ENCODE peak calls at places on chromosome 1, in four cellular contexts. T, V, A and G are unnamed samples.
A peak's percentile ranks its signal among the peaks of the same experiment; 100 is the strongest.

GRCh38 chr1:22709891-22710687 is 550 bp upstream of the EPHB2 start:
- DNase-seq in T (peak; percentile 84), A (peak; percentile 79), V (peak; percentile 55), G (peak; percentile 61)

GRCh38 chr1:186440584-186440983 is 20.3 kb downstream of the PDC start:
- DNase-seq in V (no peak), A (no peak), T (no peak), G (peak; percentile 20)

GRCh38 chr1:61864501-61864900 is 122.2 kb downstream of the PATJ start:
- DNase-seq in V (no peak), T (no peak), A (no peak), G (no peak)

GRCh38 chr1:114164840-114165543 is 11.3 kb upstream of the SYT6 start:
- DNase-seq in V (no peak), A (no peak), T (no peak), G (no peak)

GRCh38 chr1:182061597-182061996 is at the start of gene ZNF648:
- DNase-seq in A (no peak), T (no peak), V (peak; percentile 57), G (peak; percentile 37)

GRCh38 chr1:236530286-236530685 is 6.5 kb downstream of the LGALS8 start:
- DNase-seq in A (no peak), V (no peak), T (no peak), G (no peak)

GRCh38 chr1:37945743-37946702 is 830 bp downstream of the INPP5B start:
- DNase-seq in A (no peak), V (peak; percentile 33), T (peak; percentile 45), G (peak; percentile 57)

GRCh38 chr1:31560394-31560793 is 15.9 kb upstream of the TINAGL1 start:
- DNase-seq in T (no peak), A (no peak), V (no peak), G (no peak)

GRCh38 chr1:228236744-228237143 is 28.9 kb downstream of the OBSCN start:
- DNase-seq in T (peak; percentile 89), V (peak; percentile 71), A (peak; percentile 87), G (peak; percentile 82)

GRCh38 chr1:209516771-209517471 is 66.6 kb upstream of the CAMK1G start:
- DNase-seq in A (peak; percentile 55), T (no peak), V (no peak), G (no peak)

GRCh38 chr1:215992620-215993019 is 425.5 kb downstream of the KCTD3 start:
- DNase-seq in A (no peak), V (no peak), T (peak; percentile 45), G (peak; percentile 66)

GRCh38 chr1:51189421-51190073 is 46.5 kb upstream of the RNF11 start:
- DNase-seq in T (peak; percentile 78), V (no peak), A (no peak), G (peak; percentile 58)

GRCh38 chr1:13628218-13628617 is 44.6 kb downstream of the PDPN start:
- DNase-seq in V (no peak), T (no peak), A (no peak), G (no peak)

GRCh38 chr1:30041741-30042437 is 681.5 kb downstream of the MATN1 start:
- DNase-seq in A (peak; percentile 31), V (no peak), T (no peak), G (no peak)

GRCh38 chr1:211511030-211511429 is 19.1 kb upstream of the RD3 start:
- DNase-seq in T (no peak), V (no peak), A (no peak), G (no peak)

GRCh38 chr1:197917813-197918646 is 858 bp downstream of the LHX9 start:
- DNase-seq in T (no peak), V (no peak), A (peak; percentile 65), G (no peak)

GRCh38 chr1:240282061-240282830 is 190.6 kb downstream of the FMN2 start:
- DNase-seq in A (no peak), V (no peak), T (no peak), G (no peak)

GRCh38 chr1:66354311-66354922 is 179.5 kb upstream of the SGIP1 start:
- DNase-seq in V (no peak), A (no peak), T (peak; percentile 50), G (peak; percentile 96)
- H3K4ac ChIP-seq in V (no peak overlapping the region), A (no peak overlapping the region), T (no peak overlapping the region), G (peak overlapping the region; percentile 96)

GRCh38 chr1:246876423-246876822 is 55.3 kb downstream of the AHCTF1 start:
- DNase-seq in T (no peak), V (no peak), A (no peak), G (no peak)

DNA sequence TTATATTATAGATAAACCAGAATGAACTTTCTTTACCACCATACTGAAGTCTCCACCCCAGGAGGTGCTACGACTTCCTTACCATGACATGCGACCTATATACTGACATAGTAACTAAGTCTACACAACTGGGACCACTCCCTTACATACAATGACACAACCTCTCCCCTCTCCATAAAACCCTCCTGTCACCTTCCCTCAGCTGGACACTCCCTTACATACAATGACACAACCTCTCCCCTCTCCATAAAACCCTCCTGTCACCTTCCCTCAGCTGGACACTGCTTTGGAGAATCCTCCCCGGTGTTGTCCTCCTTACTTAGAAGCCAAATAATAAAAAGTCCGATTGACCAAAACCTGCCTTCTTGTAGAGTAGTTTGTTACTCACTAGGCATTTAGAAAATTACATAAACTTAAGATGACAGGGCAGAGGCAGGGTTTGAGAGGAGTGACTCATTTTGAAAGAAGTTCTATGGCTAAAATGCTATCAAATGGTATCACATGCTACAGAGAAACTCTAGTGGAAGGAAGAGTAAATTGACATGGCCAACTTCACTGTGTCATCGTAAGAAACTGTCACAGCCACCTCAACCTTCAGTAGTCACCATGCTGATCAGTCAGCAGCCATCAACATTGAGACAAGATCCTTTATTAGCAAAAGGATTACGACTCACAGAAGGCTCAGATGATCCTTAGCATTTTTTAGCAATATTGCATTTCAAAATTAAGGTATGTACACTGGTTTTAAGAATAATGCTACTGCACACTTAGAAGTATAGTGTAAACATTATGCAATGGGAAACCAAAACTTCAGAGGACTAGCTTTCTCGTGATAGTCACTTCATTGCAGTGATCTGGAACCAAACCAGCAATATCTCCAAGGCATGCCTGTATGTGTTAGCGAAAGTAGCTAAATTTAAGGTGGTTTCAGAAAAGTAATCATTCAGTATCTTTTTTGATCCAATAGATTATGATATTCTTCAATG is 56.4 kb downstream of the AHCTF1 start:
- DNase-seq in T (peak; percentile 59), V (no peak), A (no peak), G (peak; percentile 1)
- H3K79me2 ChIP-seq in T (no peaks in the 10 kb centered on the region), V (no peaks in the 10 kb centered on the region), A (no peaks in the 10 kb centered on the region), G (peaks cover 3% of the 10 kb centered on the region)

GRCh38 chr1:155099331-155099730 is 20.7 kb downstream of the EFNA3 start:
- DNase-seq in V (no peak), T (no peak), A (no peak), G (no peak)
- H3K4ac ChIP-seq in V (no peak overlapping the region), T (no peak overlapping the region), A (no peak overlapping the region), G (no peak overlapping the region)

DNA sequence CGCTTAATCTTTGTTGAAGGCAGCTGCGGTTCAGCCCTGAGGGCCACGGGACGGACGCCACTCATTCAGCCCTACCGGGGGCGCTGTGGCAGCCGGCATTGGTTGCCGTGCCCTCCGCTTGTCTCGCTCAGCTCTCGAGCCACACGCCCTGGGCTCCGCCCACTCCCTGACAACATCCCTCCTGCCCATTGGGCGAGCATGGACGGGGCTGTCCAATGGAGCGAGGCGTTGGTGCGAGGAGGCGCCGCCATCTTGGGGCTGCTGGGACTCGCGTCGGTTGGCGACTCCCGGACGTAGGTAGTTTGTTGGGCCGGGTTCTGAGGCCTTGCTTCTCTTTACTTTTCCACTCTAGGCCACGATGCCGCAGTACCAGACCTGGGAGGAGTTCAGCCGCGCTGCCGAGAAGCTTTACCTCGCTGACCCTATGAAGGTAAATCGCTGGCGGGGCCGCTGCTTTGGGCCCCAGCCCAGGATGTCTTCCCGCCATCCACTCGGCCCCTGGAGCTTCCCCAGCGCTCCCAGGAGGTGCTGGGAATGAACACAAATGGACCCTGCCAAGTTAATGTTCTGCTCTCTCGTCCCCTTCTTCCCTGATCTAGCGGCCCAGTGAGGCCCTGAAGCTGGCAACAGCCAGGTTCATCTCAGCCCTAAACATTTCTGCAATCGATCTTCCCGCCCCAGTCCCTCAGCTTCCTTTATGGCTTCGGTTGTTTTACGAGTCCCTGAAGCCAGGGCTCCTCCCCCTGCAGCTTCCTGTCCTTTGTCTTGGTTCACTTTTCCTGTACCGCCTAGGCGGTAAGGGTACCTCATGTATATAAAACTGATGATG is at the start of gene SRP9:
- DNase-seq in T (peak; percentile 99), A (peak; percentile 99), V (peak; percentile 99), G (peak; percentile 100)
- H3K79me2 ChIP-seq in T (peaks cover 13% of the 10 kb centered on the region), A (peaks cover 29% of the 10 kb centered on the region), V (peaks cover 34% of the 10 kb centered on the region), G (peaks cover 42% of the 10 kb centered on the region)

DNA sequence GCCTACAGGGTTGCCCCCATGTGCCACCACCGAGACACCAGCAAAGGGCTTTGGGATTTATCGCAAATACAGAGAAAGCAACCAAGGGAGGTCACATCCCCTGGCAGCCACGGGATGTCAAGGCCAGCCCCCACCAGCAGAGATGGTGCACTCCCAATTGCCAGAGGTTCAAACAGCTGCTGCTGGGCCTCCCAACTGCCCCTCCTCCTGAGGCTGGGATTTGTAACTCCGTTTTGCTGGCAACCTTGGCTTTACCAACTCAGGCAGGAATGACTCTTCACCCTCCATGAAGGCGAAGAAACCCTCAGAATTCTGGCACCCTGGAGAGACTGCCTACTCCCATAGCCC is 11.6 kb downstream of the TMEM53 start:
- DNase-seq in A (no peak), T (no peak), V (no peak), G (no peak)
- H3K4ac ChIP-seq in A (no peak overlapping the region), T (no peak overlapping the region), V (no peak overlapping the region), G (no peak overlapping the region)